ENCODE peak calls at places on chromosomes 12 and 14, in seven cellular contexts. X, O, M, T, G, Z and N are unnamed samples.

GRCh38 chr12:25648460-25648859 is 95.4 kb upstream of the LMNTD1 start:
- DNase-seq in X (no peak), O (peak), M (peak), T (no peak), G (no peak), Z (no peak), N (no peak)

GRCh38 chr14:68544150-68544892 is 248.5 kb downstream of the ZFP36L1 start:
- DNase-seq in X (no peak), O (peak), M (no peak), T (no peak), G (no peak), Z (no peak), N (no peak)

GRCh38 chr12:50509009-50509663 is 4.4 kb downstream of the DIP2B start:
- DNase-seq in X (no peak), O (no peak), M (no peak), T (no peak), G (no peak), Z (no peak), N (no peak)

GRCh38 chr12:19008102-19008501 is 121.4 kb upstream of the PLEKHA5 start:
- DNase-seq in X (no peak), O (no peak), M (no peak), T (no peak), G (no peak), Z (no peak), N (no peak)

GRCh38 chr14:33576014-33576413 is 374.9 kb downstream of the EGLN3 start:
- DNase-seq in X (no peak), O (no peak), M (no peak), T (no peak), G (no peak), Z (no peak), N (no peak)

GRCh38 chr14:48974994-48975393 is 611.2 kb downstream of the RPS29 start:
- DNase-seq in X (no peak), O (no peak), M (no peak), T (no peak), G (no peak), Z (no peak), N (no peak)

GRCh38 chr12:18283776-18284175 is 22.5 kb downstream of the PIK3C2G start:
- DNase-seq in X (no peak), O (no peak), M (no peak), T (no peak), G (no peak), Z (no peak), N (no peak)

GRCh38 chr12:7169951-7170350 is 19.5 kb upstream of the PEX5 start:
- DNase-seq in X (no peak), O (no peak), M (no peak), T (no peak), G (no peak), Z (no peak), N (no peak)

GRCh38 chr12:62256408-62257079 is 3.7 kb upstream of the USP15 start:
- DNase-seq in X (no peak), O (no peak), M (no peak), T (peak), G (peak), Z (no peak), N (peak)

GRCh38 chr14:28690029-28690683 is 76.4 kb upstream of the FOXG1 start:
- DNase-seq in X (no peak), O (no peak), M (no peak), T (no peak), G (no peak), Z (no peak), N (no peak)

GRCh38 chr12:39230086-39230485 is 212.8 kb downstream of the KIF21A start:
- DNase-seq in X (peak), O (peak), M (no peak), T (no peak), G (no peak), Z (no peak), N (no peak)

GRCh38 chr12:131921866-131922769 is 7.0 kb upstream of the PUS1 start:
- DNase-seq in X (no peak), O (no peak), M (no peak), T (no peak), G (no peak), Z (no peak), N (no peak)

GRCh38 chr14:100524933-100525243 is 62.3 kb downstream of the BEGAIN start:
- DNase-seq in X (no peak), O (no peak), M (no peak), T (no peak), G (peak), Z (no peak), N (no peak)